ENCODE peak calls at places on chromosome 5, in ten cellular contexts. One of them, this sample, is unnamed.

GRCh38 chr5:118692811-118693342 is 295.5 kb downstream of the DTWD2 start:
- DNase-seq in right lobe of liver: peak
- DNase-seq in right cardiac atrium: no peak
- DNase-seq in naive thymus-derived CD4-positive, alpha-beta T cell: no peak
- DNase-seq in CD8-positive, alpha-beta T cell: no peak
- DNase-seq in cardiac muscle cell: no peak
- DNase-seq in lower leg skin: peak
- DNase-seq in PC-9: no peak
- DNase-seq in CD8-positive, alpha-beta memory T cell: no peak
- DNase-seq in small intestine: no peak
- DNase-seq in this sample: no peak

GRCh38 chr5:156481741-156482140 is 154.8 kb downstream of the SGCD start:
- DNase-seq in right lobe of liver: no peak
- DNase-seq in right cardiac atrium: no peak
- DNase-seq in naive thymus-derived CD4-positive, alpha-beta T cell: no peak
- DNase-seq in CD8-positive, alpha-beta T cell: no peak
- DNase-seq in cardiac muscle cell: no peak
- DNase-seq in lower leg skin: no peak
- DNase-seq in PC-9: no peak
- DNase-seq in CD8-positive, alpha-beta memory T cell: no peak
- DNase-seq in small intestine: no peak
- DNase-seq in this sample: no peak

GRCh38 chr5:175464414-175465233 is 13.7 kb upstream of the SFXN1 start:
- DNase-seq in right lobe of liver: no peak
- DNase-seq in right cardiac atrium: peak
- DNase-seq in naive thymus-derived CD4-positive, alpha-beta T cell: peak
- DNase-seq in CD8-positive, alpha-beta T cell: peak
- DNase-seq in cardiac muscle cell: peak
- DNase-seq in lower leg skin: no peak
- DNase-seq in PC-9: peak
- DNase-seq in CD8-positive, alpha-beta memory T cell: peak
- DNase-seq in small intestine: peak
- DNase-seq in this sample: no peak

GRCh38 chr5:6708814-6709213 is 4.4 kb upstream of the TENT4A start:
- DNase-seq in right lobe of liver: no peak
- DNase-seq in right cardiac atrium: no peak
- DNase-seq in naive thymus-derived CD4-positive, alpha-beta T cell: no peak
- DNase-seq in CD8-positive, alpha-beta T cell: no peak
- DNase-seq in cardiac muscle cell: no peak
- DNase-seq in lower leg skin: no peak
- DNase-seq in PC-9: no peak
- DNase-seq in CD8-positive, alpha-beta memory T cell: no peak
- DNase-seq in small intestine: no peak
- DNase-seq in this sample: no peak

GRCh38 chr5:112059601-112060135 is 302.7 kb upstream of the NREP start:
- DNase-seq in right lobe of liver: no peak
- DNase-seq in right cardiac atrium: no peak
- DNase-seq in naive thymus-derived CD4-positive, alpha-beta T cell: no peak
- DNase-seq in CD8-positive, alpha-beta T cell: no peak
- DNase-seq in cardiac muscle cell: peak
- DNase-seq in lower leg skin: no peak
- DNase-seq in PC-9: no peak
- DNase-seq in CD8-positive, alpha-beta memory T cell: no peak
- DNase-seq in small intestine: no peak
- DNase-seq in this sample: no peak

GRCh38 chr5:37495210-37495609 is 116.1 kb downstream of the WDR70 start:
- DNase-seq in right lobe of liver: no peak
- DNase-seq in right cardiac atrium: no peak
- DNase-seq in naive thymus-derived CD4-positive, alpha-beta T cell: no peak
- DNase-seq in CD8-positive, alpha-beta T cell: no peak
- DNase-seq in cardiac muscle cell: peak
- DNase-seq in lower leg skin: no peak
- DNase-seq in PC-9: no peak
- DNase-seq in CD8-positive, alpha-beta memory T cell: no peak
- DNase-seq in small intestine: no peak
- DNase-seq in this sample: no peak

GRCh38 chr5:25713259-25713658 is 1068.5 kb upstream of the CDH10 start:
- DNase-seq in right lobe of liver: peak
- DNase-seq in right cardiac atrium: no peak
- DNase-seq in naive thymus-derived CD4-positive, alpha-beta T cell: no peak
- DNase-seq in CD8-positive, alpha-beta T cell: no peak
- DNase-seq in cardiac muscle cell: no peak
- DNase-seq in lower leg skin: no peak
- DNase-seq in PC-9: no peak
- DNase-seq in CD8-positive, alpha-beta memory T cell: no peak
- DNase-seq in small intestine: no peak
- DNase-seq in this sample: no peak

GRCh38 chr5:67659288-67659687 is 462.7 kb upstream of the CD180 start:
- DNase-seq in right lobe of liver: no peak
- DNase-seq in right cardiac atrium: no peak
- DNase-seq in naive thymus-derived CD4-positive, alpha-beta T cell: no peak
- DNase-seq in CD8-positive, alpha-beta T cell: no peak
- DNase-seq in cardiac muscle cell: peak
- DNase-seq in lower leg skin: no peak
- DNase-seq in PC-9: no peak
- DNase-seq in CD8-positive, alpha-beta memory T cell: no peak
- DNase-seq in small intestine: no peak
- DNase-seq in this sample: no peak

GRCh38 chr5:126428421-126428820 is 5.2 kb downstream of the GRAMD2B start:
- DNase-seq in right lobe of liver: no peak
- DNase-seq in right cardiac atrium: no peak
- DNase-seq in naive thymus-derived CD4-positive, alpha-beta T cell: no peak
- DNase-seq in CD8-positive, alpha-beta T cell: no peak
- DNase-seq in cardiac muscle cell: no peak
- DNase-seq in lower leg skin: no peak
- DNase-seq in PC-9: no peak
- DNase-seq in CD8-positive, alpha-beta memory T cell: no peak
- DNase-seq in small intestine: no peak
- DNase-seq in this sample: no peak

GRCh38 chr5:143682788-143683419 is 129.1 kb upstream of the HMHB1 start:
- DNase-seq in right lobe of liver: no peak
- DNase-seq in right cardiac atrium: no peak
- DNase-seq in naive thymus-derived CD4-positive, alpha-beta T cell: no peak
- DNase-seq in CD8-positive, alpha-beta T cell: no peak
- DNase-seq in cardiac muscle cell: no peak
- DNase-seq in lower leg skin: no peak
- DNase-seq in PC-9: no peak
- DNase-seq in CD8-positive, alpha-beta memory T cell: no peak
- DNase-seq in small intestine: no peak
- DNase-seq in this sample: peak

GRCh38 chr5:133841831-133842750 is 126.3 kb downstream of the C5orf15 start:
- DNase-seq in right lobe of liver: no peak
- DNase-seq in right cardiac atrium: no peak
- DNase-seq in naive thymus-derived CD4-positive, alpha-beta T cell: no peak
- DNase-seq in CD8-positive, alpha-beta T cell: no peak
- DNase-seq in cardiac muscle cell: no peak
- DNase-seq in lower leg skin: no peak
- DNase-seq in PC-9: no peak
- DNase-seq in CD8-positive, alpha-beta memory T cell: no peak
- DNase-seq in small intestine: no peak
- DNase-seq in this sample: no peak

GRCh38 chr5:177070536-177071191 is 16.1 kb upstream of the FGFR4 start:
- DNase-seq in right lobe of liver: no peak
- DNase-seq in right cardiac atrium: no peak
- DNase-seq in naive thymus-derived CD4-positive, alpha-beta T cell: no peak
- DNase-seq in CD8-positive, alpha-beta T cell: no peak
- DNase-seq in cardiac muscle cell: no peak
- DNase-seq in lower leg skin: no peak
- DNase-seq in PC-9: no peak
- DNase-seq in CD8-positive, alpha-beta memory T cell: no peak
- DNase-seq in small intestine: no peak
- DNase-seq in this sample: no peak

GRCh38 chr5:15794117-15794985 is 294.4 kb downstream of the FBXL7 start:
- DNase-seq in right lobe of liver: no peak
- DNase-seq in right cardiac atrium: no peak
- DNase-seq in naive thymus-derived CD4-positive, alpha-beta T cell: no peak
- DNase-seq in CD8-positive, alpha-beta T cell: no peak
- DNase-seq in cardiac muscle cell: peak
- DNase-seq in lower leg skin: no peak
- DNase-seq in PC-9: no peak
- DNase-seq in CD8-positive, alpha-beta memory T cell: no peak
- DNase-seq in small intestine: no peak
- DNase-seq in this sample: no peak

GRCh38 chr5:74433255-74434123 is 207.0 kb downstream of the ENC1 start:
- DNase-seq in right lobe of liver: no peak
- DNase-seq in right cardiac atrium: no peak
- DNase-seq in naive thymus-derived CD4-positive, alpha-beta T cell: no peak
- DNase-seq in CD8-positive, alpha-beta T cell: no peak
- DNase-seq in cardiac muscle cell: peak
- DNase-seq in lower leg skin: no peak
- DNase-seq in PC-9: no peak
- DNase-seq in CD8-positive, alpha-beta memory T cell: no peak
- DNase-seq in small intestine: no peak
- DNase-seq in this sample: no peak
- H3K4me3 ChIP-seq in right lobe of liver: no peak
- H3K4me3 ChIP-seq in right cardiac atrium: no peak
- H3K4me3 ChIP-seq in naive thymus-derived CD4-positive, alpha-beta T cell: no peak
- H3K4me3 ChIP-seq in CD8-positive, alpha-beta T cell: no peak
- H3K4me3 ChIP-seq in cardiac muscle cell: no peak
- H3K4me3 ChIP-seq in lower leg skin: no peak
- H3K4me3 ChIP-seq in PC-9: no peak
- H3K4me3 ChIP-seq in CD8-positive, alpha-beta memory T cell: no peak
- H3K4me3 ChIP-seq in small intestine: no peak
- H3K4me3 ChIP-seq in this sample: no peak

GRCh38 chr5:149452665-149453617 is 73.8 kb upstream of the IL17B start:
- DNase-seq in right lobe of liver: no peak
- DNase-seq in right cardiac atrium: peak
- DNase-seq in naive thymus-derived CD4-positive, alpha-beta T cell: no peak
- DNase-seq in CD8-positive, alpha-beta T cell: no peak
- DNase-seq in cardiac muscle cell: peak
- DNase-seq in lower leg skin: peak
- DNase-seq in PC-9: peak
- DNase-seq in CD8-positive, alpha-beta memory T cell: no peak
- DNase-seq in small intestine: no peak
- DNase-seq in this sample: no peak
- H3K4me3 ChIP-seq in right lobe of liver: no peak
- H3K4me3 ChIP-seq in right cardiac atrium: no peak
- H3K4me3 ChIP-seq in naive thymus-derived CD4-positive, alpha-beta T cell: no peak
- H3K4me3 ChIP-seq in CD8-positive, alpha-beta T cell: no peak
- H3K4me3 ChIP-seq in cardiac muscle cell: no peak
- H3K4me3 ChIP-seq in lower leg skin: no peak
- H3K4me3 ChIP-seq in PC-9: no peak
- H3K4me3 ChIP-seq in CD8-positive, alpha-beta memory T cell: no peak
- H3K4me3 ChIP-seq in small intestine: no peak
- H3K4me3 ChIP-seq in this sample: no peak

DNA sequence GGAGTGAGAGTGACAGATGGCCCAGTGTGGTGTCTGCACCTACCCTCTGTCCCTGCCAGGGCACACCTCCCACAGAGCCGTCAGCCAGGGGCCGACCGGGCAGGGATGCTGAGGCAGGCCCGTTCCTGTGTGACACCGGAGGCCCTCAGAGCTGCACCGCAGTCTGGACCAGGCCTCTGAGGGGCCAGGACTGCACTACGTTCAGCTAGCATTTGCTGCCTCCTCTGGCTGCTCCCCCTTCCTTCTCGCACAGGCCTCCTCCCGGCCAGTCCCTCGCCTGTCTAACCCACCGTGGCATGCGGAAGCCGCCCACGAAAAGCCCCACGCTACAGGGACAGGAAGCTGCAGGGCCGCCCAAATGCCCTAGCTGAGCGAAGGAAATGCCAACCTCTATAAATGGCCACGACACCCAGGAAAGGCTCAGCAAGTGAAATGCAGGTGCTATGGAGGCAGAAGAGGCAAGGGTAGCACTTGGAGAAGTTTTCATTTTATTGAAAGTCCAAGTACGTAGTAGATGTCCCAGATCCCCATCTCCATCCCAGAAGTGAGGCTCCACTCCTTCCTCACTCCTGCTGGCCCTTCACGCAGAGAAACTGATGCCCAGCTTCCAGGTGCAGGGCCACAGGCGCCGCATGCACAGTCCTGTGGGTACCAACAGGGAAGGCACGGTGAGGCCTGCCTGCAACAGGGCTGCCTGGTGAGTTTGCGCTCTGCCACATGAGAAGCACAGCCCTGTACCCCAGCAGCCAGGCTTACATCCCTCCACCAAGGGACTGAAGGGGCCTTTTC is 38.7 kb downstream of the MAPK9 start:
- DNase-seq in right lobe of liver: no peak
- DNase-seq in right cardiac atrium: no peak
- DNase-seq in naive thymus-derived CD4-positive, alpha-beta T cell: no peak
- DNase-seq in CD8-positive, alpha-beta T cell: no peak
- DNase-seq in cardiac muscle cell: no peak
- DNase-seq in lower leg skin: no peak
- DNase-seq in PC-9: no peak
- DNase-seq in CD8-positive, alpha-beta memory T cell: no peak
- DNase-seq in small intestine: no peak
- DNase-seq in this sample: no peak
- H3K4me3 ChIP-seq in right lobe of liver: no peak
- H3K4me3 ChIP-seq in right cardiac atrium: no peak
- H3K4me3 ChIP-seq in naive thymus-derived CD4-positive, alpha-beta T cell: no peak
- H3K4me3 ChIP-seq in CD8-positive, alpha-beta T cell: no peak
- H3K4me3 ChIP-seq in cardiac muscle cell: no peak
- H3K4me3 ChIP-seq in lower leg skin: no peak
- H3K4me3 ChIP-seq in PC-9: no peak
- H3K4me3 ChIP-seq in CD8-positive, alpha-beta memory T cell: no peak
- H3K4me3 ChIP-seq in small intestine: no peak
- H3K4me3 ChIP-seq in this sample: no peak

GRCh38 chr5:33937017-33937699 is 972 bp downstream of the RXFP3 start:
- DNase-seq in right lobe of liver: no peak
- DNase-seq in right cardiac atrium: no peak
- DNase-seq in naive thymus-derived CD4-positive, alpha-beta T cell: no peak
- DNase-seq in CD8-positive, alpha-beta T cell: no peak
- DNase-seq in cardiac muscle cell: peak
- DNase-seq in lower leg skin: no peak
- DNase-seq in PC-9: no peak
- DNase-seq in CD8-positive, alpha-beta memory T cell: no peak
- DNase-seq in small intestine: no peak
- DNase-seq in this sample: no peak

GRCh38 chr5:33933723-33934544 is 2.3 kb upstream of the RXFP3 start:
- DNase-seq in right lobe of liver: no peak
- DNase-seq in right cardiac atrium: no peak
- DNase-seq in naive thymus-derived CD4-positive, alpha-beta T cell: no peak
- DNase-seq in CD8-positive, alpha-beta T cell: no peak
- DNase-seq in cardiac muscle cell: no peak
- DNase-seq in lower leg skin: no peak
- DNase-seq in PC-9: peak
- DNase-seq in CD8-positive, alpha-beta memory T cell: no peak
- DNase-seq in small intestine: no peak
- DNase-seq in this sample: no peak

GRCh38 chr5:33937700-33938506 is 1.7 kb downstream of the RXFP3 start:
- DNase-seq in right lobe of liver: no peak
- DNase-seq in right cardiac atrium: no peak
- DNase-seq in naive thymus-derived CD4-positive, alpha-beta T cell: no peak
- DNase-seq in CD8-positive, alpha-beta T cell: no peak
- DNase-seq in cardiac muscle cell: no peak
- DNase-seq in lower leg skin: no peak
- DNase-seq in PC-9: no peak
- DNase-seq in CD8-positive, alpha-beta memory T cell: no peak
- DNase-seq in small intestine: no peak
- DNase-seq in this sample: no peak

GRCh38 chr5:33936381-33937016 is at the start of gene RXFP3:
- DNase-seq in right lobe of liver: peak
- DNase-seq in right cardiac atrium: no peak
- DNase-seq in naive thymus-derived CD4-positive, alpha-beta T cell: no peak
- DNase-seq in CD8-positive, alpha-beta T cell: no peak
- DNase-seq in cardiac muscle cell: peak
- DNase-seq in lower leg skin: no peak
- DNase-seq in PC-9: no peak
- DNase-seq in CD8-positive, alpha-beta memory T cell: no peak
- DNase-seq in small intestine: no peak
- DNase-seq in this sample: no peak

GRCh38 chr5:33936004-33936380 is 194 bp upstream of the RXFP3 start:
- DNase-seq in right lobe of liver: peak
- DNase-seq in right cardiac atrium: peak
- DNase-seq in naive thymus-derived CD4-positive, alpha-beta T cell: peak
- DNase-seq in CD8-positive, alpha-beta T cell: no peak
- DNase-seq in cardiac muscle cell: peak
- DNase-seq in lower leg skin: no peak
- DNase-seq in PC-9: peak
- DNase-seq in CD8-positive, alpha-beta memory T cell: peak
- DNase-seq in small intestine: peak
- DNase-seq in this sample: no peak
- H3K4me3 ChIP-seq in right lobe of liver: peak
- H3K4me3 ChIP-seq in right cardiac atrium: peak
- H3K4me3 ChIP-seq in naive thymus-derived CD4-positive, alpha-beta T cell: no peak
- H3K4me3 ChIP-seq in CD8-positive, alpha-beta T cell: no peak
- H3K4me3 ChIP-seq in cardiac muscle cell: peak
- H3K4me3 ChIP-seq in lower leg skin: no peak
- H3K4me3 ChIP-seq in PC-9: no peak
- H3K4me3 ChIP-seq in CD8-positive, alpha-beta memory T cell: no peak
- H3K4me3 ChIP-seq in small intestine: no peak
- H3K4me3 ChIP-seq in this sample: peak